ENCODE peak calls at places on chromosomes 4 and X, in seven cellular contexts. O, B, K, E, X, V and Z are unnamed samples. For H3K9me3 and H3K4me1, the result is how much of the 10 kb centered on the place peaks cover.

GRCh38 chr4:10048931-10049655 is 27.8 kb upstream of the SLC2A9 start:
- DNase-seq in E (no peak), X (no peak), B (no peak), O (no peak), V (peak), K (no peak), Z (no peak)

GRCh38 chrX:17038681-17039161 is 92.3 kb downstream of the REPS2 start:
- DNase-seq in E (no peak), X (peak), B (no peak), O (no peak), V (no peak), K (peak), Z (peak)

GRCh38 chrX:129793604-129794191 is 13.9 kb downstream of the SASH3 start:
- DNase-seq in K (no peak), E (no peak), B (no peak), V (no peak), X (no peak), O (no peak), Z (no peak)

GRCh38 chr4:74969507-74970474 is 36.9 kb downstream of the PARM1 start:
- DNase-seq in V (peak), O (peak), B (no peak), X (no peak), K (no peak), E (no peak), Z (no peak)

GRCh38 chrX:98371994-98372393 is 1488.3 kb downstream of the RPA4 start:
- DNase-seq in O (no peak), B (no peak), V (no peak), E (no peak), K (no peak), X (no peak), Z (no peak)

GRCh38 chr4:73660808-73661207 is 40.6 kb upstream of the RASSF6 start:
- DNase-seq in B (no peak), X (no peak), O (no peak), K (no peak), V (no peak), E (no peak), Z (no peak)

GRCh38 chrX:17596051-17596450 is 141.2 kb upstream of the SCML1 start:
- DNase-seq in X (no peak), B (peak), O (no peak), V (no peak), K (peak), E (no peak), Z (peak)

GRCh38 chrX:46433892-46434291 is 111.3 kb downstream of the ZNF674 start:
- DNase-seq in E (no peak), K (no peak), B (no peak), O (no peak), V (no peak), X (peak), Z (peak)

GRCh38 chr4:19756661-19757060 is 495.0 kb upstream of the SLIT2 start:
- DNase-seq in X (peak), O (no peak), B (no peak), E (no peak), V (no peak), K (no peak), Z (no peak)

GRCh38 chr4:87835732-87836131 is 3.0 kb downstream of the MEPE start:
- DNase-seq in V (no peak), O (no peak), E (no peak), X (no peak), K (no peak), B (peak), Z (no peak)

GRCh38 chr4:147233-147632 is 22.9 kb downstream of the ZNF718 start:
- DNase-seq in X (no peak), V (no peak), K (no peak), O (no peak), E (no peak), B (no peak), Z (no peak)
- H3K9me3 ChIP-seq in X (under half), V (half or more), K (under half), O (under half), E (half or more), B (under half), Z (under half)

DNA sequence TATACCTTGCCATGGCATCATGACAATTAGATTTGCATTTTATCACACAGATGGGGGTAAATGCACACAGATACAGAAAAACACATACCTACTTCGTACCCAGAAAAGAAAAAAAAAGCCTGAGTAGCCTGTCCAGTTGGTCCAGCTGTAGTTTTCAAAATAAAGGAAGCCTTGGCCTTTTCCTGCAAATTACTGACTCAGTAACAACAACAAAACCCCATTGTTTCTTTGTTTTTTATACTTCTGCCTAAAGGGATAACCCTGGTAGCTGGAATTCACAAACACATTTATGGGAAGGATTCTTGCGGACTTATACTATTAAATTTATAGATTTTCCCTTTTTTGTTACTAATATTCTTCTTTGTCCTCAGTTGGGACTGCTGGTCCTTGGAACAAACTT is 156.4 kb upstream of the PCDH10 start:
- DNase-seq in V (no peak), B (no peak), K (peak), E (no peak), O (no peak), X (no peak), Z (no peak)
- H2AFZ ChIP-seq in V (no peak), B (no peak), K (no peak), E (peak), O (no peak), X (no peak), Z (no peak)

DNA sequence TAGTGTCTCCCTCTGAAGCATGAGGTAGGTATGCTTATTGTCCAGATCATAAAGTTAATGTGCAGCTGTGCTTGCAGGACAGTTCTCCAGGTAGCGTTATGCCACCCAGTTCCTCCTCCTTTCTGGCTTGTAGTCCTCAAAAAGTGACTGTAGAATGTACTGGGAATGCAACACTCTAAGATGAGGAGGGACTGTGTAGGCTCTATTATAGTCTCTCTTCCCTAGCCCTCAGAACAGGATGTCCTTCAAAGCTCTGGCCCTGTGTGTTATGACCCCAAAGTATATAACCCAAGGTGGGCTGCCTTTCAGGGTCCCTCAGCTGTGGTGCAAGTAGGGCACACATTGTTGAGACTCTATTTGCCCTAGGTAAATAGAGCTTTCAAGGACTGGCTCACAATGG is 20.8 kb upstream of the MANBA start:
- DNase-seq in B (no peak), K (no peak), O (no peak), V (no peak), X (no peak), E (no peak), Z (no peak)
- H3K4me1 ChIP-seq in B (under half), K (under half), O (under half), V (under half), X (under half), E (under half), Z (under half)

GRCh38 chrX:40173662-40174593 is 76.2 kb upstream of the BCOR start:
- DNase-seq in V (peak), O (peak), B (peak), X (no peak), K (peak), E (no peak), Z (no peak)
- H3K9me3 ChIP-seq in V (under half), O (under half), B (under half), X (under half), K (under half), E (under half), Z (under half)

DNA sequence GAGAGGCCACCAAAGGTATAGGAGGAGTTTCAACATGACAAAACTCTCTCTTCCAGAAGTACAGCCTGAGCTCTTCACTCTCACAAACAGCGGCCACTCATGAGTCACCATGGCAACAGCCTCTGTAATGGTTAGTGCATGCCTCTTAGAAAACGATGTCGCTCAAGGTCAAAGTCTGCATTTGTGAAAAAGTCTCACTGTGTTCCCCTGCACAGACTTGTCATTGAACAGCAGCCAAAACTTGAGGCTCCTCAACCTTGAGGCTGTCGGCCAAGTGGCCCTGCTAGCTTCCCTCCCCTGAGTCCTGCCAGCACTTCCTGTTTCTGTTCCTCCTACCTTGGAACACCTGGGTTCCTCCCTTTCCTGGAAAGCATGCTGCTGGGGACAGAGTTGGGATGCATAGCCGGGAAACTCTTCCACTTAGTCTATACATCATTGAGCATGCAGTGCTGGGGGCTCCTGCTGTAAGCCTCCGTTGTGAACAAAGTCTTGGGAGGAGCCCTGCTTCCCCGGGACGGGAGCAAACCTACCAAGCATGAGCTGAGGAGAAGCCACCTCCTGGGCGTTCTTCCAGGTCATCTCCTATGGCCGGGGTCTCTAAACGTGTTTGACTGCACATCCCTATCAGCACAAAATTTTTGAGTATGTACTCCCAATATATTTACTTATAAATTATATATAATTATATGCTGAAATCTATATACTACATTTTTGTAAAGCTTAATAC is 66.7 kb downstream of the ING2 start:
- DNase-seq in V (peak), K (no peak), O (peak), E (no peak), B (peak), X (peak), Z (peak)
- H2AFZ ChIP-seq in V (no peak), K (no peak), O (peak), E (no peak), B (no peak), X (no peak), Z (peak)

DNA sequence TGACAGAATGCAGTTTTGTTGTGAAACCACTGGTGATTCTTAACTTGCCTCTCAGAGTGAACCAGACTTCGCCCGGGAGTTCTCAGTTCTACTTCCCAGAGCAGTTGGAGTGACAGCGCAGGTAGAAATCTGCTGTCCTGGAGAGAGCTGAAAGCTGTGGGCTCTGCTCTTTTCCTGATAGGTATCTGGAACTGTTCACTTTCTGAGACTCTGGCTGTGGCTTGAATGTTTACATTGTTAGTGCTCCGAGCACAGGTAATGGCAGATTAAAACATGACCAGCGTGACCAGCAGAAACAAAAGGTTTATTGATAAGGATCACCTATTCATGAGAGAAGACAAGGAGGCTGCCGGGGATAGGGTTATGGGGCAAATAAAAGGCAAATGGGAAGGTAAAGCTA is 360.8 kb downstream of the BMPR1B start:
- DNase-seq in B (no peak), V (peak), X (no peak), E (no peak), K (no peak), O (no peak), Z (no peak)
- H3K4me1 ChIP-seq in B (under half), V (under half), X (under half), E (under half), K (under half), O (under half), Z (under half)

DNA sequence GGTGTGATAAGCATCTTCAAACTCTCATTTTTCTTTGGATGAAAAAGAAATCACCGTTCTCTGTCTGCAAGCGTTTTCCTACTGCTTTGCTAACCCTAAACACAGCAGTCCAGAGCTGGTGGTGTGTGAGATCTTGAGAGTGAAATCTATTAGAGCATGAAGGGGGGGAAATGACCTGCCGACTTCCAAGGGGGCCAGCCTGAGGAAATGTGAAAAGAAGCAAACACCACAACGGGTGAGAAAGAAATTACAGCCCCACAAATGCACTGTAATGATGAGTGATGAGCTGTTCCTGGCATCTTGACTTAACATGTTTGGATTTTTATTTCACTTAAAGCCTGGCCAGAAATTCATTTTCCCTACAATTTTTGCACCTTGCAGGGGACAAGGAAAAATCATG is 84.1 kb upstream of the TMEM150C start:
- DNase-seq in K (no peak), O (no peak), B (no peak), V (no peak), E (no peak), X (no peak), Z (no peak)
- H3K9me3 ChIP-seq in K (under half), O (under half), B (under half), V (under half), E (under half), X (under half), Z (under half)

GRCh38 chr4:38762560-38762959 is 20.2 kb downstream of the TLR10 start:
- DNase-seq in K (no peak), E (no peak), V (no peak), X (no peak), B (no peak), O (no peak), Z (no peak)

GRCh38 chr4:38760915-38761314 is 21.9 kb downstream of the TLR10 start:
- DNase-seq in E (no peak), K (no peak), B (no peak), V (no peak), O (no peak), X (no peak), Z (no peak)

GRCh38 chr4:38757945-38758344 is 24.8 kb downstream of the TLR10 start:
- DNase-seq in X (no peak), B (peak), E (no peak), O (peak), K (no peak), V (peak), Z (no peak)

GRCh38 chr4:38759077-38759789 is 23.6 kb downstream of the TLR10 start:
- DNase-seq in E (peak), O (peak), B (peak), X (peak), V (peak), K (peak), Z (peak)

DNA sequence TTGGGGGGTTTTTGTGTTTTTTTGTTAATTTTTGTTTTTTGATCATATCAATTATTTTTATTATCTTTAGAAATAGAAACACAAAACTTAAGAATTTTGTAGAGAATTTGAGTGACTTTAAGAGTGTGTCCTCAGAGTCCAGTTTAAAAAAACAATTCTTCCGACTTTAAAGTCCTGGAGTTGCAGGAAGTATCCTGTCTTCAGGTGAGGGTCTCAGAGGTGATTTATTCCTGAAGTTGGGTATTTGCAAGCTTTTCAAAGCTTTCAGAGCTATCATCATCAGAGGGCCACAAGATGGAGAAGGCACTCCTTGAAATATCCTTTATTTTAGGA is 23.0 kb downstream of the TLR10 start:
- DNase-seq in X (no peak), K (no peak), O (no peak), E (no peak), B (no peak), V (no peak), Z (no peak)
- H2AFZ ChIP-seq in X (no peak), K (no peak), O (no peak), E (no peak), B (no peak), V (no peak), Z (no peak)

GRCh38 chr4:16034010-16034829 is 49.6 kb downstream of the PROM1 start:
- DNase-seq in K (peak), V (no peak), X (peak), B (peak), O (no peak), E (no peak), Z (peak)
- H3K4me1 ChIP-seq in K (under half), V (under half), X (under half), B (under half), O (under half), E (under half), Z (under half)